ENCODE peak calls at places on chromosomes 16 and 17, in six cellular contexts. V is HCT116, Y is breast epithelium, J is GM12878, L is stomach, M is HepG2. H is an unnamed sample.

GRCh38 chr16:67411339-67411738 is 4.9 kb downstream of the ZDHHC1 start:
- DNase-seq in V (no peak), Y (no peak), J (no peak), L (no peak), M (peak), H (no peak)

GRCh38 chr16:24170407-24170806 is 85.7 kb upstream of the CACNG3 start:
- DNase-seq in V (no peak), Y (no peak), J (no peak), L (no peak), M (no peak), H (no peak)

GRCh38 chr17:17792143-17792550 is 44.6 kb downstream of the SREBF1 start:
- DNase-seq in V (no peak), Y (no peak), J (no peak), L (no peak), M (no peak), H (no peak)

GRCh38 chr17:81388091-81388611 is 7.1 kb upstream of the BAHCC1 start:
- DNase-seq in V (no peak), Y (no peak), J (no peak), L (no peak), M (no peak), H (no peak)

GRCh38 chr17:28227278-28228108 is 91.5 kb upstream of the TMEM97 start:
- DNase-seq in V (peak), Y (peak), J (no peak), L (peak), M (no peak), H (no peak)

GRCh38 chr17:77318491-77319210 is 177.9 kb downstream of the SEC14L1 start:
- DNase-seq in V (no peak), Y (no peak), J (no peak), L (peak), M (no peak), H (no peak)

GRCh38 chr16:65315004-65315398 is 193.1 kb upstream of the CDH11 start:
- DNase-seq in V (no peak), Y (peak), J (no peak), L (no peak), M (no peak), H (no peak)

GRCh38 chr17:82370471-82371332 is 863 bp upstream of the UTS2R start:
- DNase-seq in V (no peak), Y (no peak), J (no peak), L (no peak), M (no peak), H (no peak)

GRCh38 chr16:21100447-21100846 is 50.2 kb downstream of the DNAH3 start:
- DNase-seq in V (peak), Y (no peak), J (no peak), L (no peak), M (no peak), H (no peak)

GRCh38 chr17:35373984-35374765 is 754 bp upstream of the SLFN11 start:
- DNase-seq in V (no peak), Y (no peak), J (no peak), L (peak), M (no peak), H (no peak)

GRCh38 chr16:1163567-1164055 is 10.7 kb downstream of the CACNA1H start:
- DNase-seq in V (no peak), Y (no peak), J (no peak), L (no peak), M (no peak), H (no peak)

DNA sequence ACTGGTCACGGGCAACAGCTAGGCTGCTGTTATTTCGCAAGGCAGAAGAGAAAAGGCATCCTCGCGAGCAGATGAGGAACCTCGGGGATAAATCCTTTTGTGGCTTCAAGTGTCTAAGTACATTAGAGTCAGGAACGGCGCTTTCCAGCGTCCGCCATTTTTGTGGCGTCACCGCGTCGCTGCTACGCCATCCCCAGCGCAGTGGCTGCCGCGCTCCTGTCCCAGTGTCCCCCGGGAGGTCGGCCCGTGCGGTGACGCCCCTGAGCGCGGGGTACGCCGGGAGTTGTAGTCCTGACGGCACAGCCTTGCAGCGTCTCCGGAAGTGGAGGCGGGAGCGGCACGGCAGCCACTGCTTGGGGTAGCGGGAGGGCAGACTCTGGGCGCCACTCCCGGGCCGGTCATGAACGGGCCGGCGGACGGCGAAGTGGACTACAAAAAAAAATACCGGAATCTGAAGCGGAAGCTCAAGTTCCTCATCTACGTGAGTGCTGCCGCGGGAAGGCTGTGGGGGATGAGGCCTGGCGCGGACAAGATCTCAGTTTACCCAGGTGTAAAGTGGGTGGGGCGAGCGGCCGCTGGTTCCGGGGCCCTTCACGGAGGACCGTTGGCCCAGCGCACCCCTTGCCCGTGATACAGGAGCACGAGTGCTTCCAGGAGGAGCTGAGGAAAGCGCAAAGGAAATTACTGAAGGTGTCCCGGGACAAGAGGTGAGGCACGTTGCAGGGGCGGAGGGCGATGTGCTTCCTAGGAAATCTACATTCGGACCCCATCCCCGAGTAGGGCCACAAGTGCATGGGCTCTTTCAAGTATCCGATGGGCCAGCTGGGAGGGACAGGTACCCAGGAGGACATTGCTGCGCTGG is at the start of gene INO80E:
- DNase-seq in V (peak), Y (peak), J (peak), L (peak), M (peak), H (peak)
- TF ChIP-seq POLR2AphosphoS5 in V (no peak), Y (peak), J (peak), L (peak), M (peak), H (peak)

DNA sequence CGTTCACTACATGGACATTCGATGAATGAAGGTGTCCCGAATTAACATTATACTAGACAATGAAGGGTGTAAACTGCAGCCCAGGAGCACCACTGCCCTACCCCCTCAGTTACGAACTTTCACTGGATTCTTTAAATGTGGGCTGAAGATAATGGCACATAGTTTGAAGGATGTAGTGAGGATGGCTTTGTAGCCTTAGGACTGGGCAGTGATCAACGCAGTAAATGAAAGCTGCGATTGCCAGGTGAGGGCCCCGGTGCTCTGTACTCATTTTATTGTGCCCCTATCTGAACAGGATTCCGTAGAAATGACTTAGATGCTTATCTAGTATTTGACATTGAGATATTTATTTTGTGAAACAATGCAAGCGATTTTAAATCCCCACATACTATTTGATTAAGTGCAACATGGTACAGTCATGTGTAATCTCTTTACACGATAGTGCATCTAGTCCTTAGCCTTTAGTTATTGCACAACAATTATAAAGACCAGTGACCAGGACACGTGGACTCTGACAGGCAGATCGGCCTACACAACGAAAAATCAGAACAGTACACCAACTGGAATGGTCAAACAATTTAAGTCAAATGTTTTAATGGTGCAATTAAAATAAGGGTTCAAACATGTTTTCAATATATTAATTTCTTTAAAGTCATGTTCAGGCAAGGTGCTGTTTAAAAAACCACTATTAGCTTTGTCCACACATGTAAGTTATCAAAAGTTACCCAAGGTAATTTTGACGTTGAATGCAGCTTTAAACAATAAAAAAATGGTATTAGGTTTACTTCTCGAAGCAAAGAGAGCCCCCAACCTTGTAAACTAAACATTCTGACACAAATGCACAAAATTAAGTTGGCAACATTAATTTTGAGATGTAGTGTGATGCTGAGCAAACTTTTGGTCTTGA is 17.4 kb upstream of the ERN1 start:
- DNase-seq in V (no peak), Y (no peak), J (no peak), L (no peak), M (peak), H (no peak)
- TF ChIP-seq POLR2AphosphoS5 in V (peak), Y (no peak), J (peak), L (no peak), M (peak), H (no peak)

GRCh38 chr17:75650874-75651273 is 16.1 kb downstream of the RECQL5 start:
- DNase-seq in V (no peak), Y (no peak), J (no peak), L (no peak), M (no peak), H (no peak)
- TF ChIP-seq POLR2AphosphoS5 in V (no peak), Y (no peak), J (no peak), L (no peak), M (no peak), H (no peak)

GRCh38 chr16:88570691-88571092 is 489 bp downstream of the ZC3H18 start:
- DNase-seq in V (no peak), Y (no peak), J (no peak), L (no peak), M (no peak), H (no peak)
- TF ChIP-seq POLR2AphosphoS5 in V (peak), Y (no peak), J (no peak), L (no peak), M (no peak), H (no peak)

DNA sequence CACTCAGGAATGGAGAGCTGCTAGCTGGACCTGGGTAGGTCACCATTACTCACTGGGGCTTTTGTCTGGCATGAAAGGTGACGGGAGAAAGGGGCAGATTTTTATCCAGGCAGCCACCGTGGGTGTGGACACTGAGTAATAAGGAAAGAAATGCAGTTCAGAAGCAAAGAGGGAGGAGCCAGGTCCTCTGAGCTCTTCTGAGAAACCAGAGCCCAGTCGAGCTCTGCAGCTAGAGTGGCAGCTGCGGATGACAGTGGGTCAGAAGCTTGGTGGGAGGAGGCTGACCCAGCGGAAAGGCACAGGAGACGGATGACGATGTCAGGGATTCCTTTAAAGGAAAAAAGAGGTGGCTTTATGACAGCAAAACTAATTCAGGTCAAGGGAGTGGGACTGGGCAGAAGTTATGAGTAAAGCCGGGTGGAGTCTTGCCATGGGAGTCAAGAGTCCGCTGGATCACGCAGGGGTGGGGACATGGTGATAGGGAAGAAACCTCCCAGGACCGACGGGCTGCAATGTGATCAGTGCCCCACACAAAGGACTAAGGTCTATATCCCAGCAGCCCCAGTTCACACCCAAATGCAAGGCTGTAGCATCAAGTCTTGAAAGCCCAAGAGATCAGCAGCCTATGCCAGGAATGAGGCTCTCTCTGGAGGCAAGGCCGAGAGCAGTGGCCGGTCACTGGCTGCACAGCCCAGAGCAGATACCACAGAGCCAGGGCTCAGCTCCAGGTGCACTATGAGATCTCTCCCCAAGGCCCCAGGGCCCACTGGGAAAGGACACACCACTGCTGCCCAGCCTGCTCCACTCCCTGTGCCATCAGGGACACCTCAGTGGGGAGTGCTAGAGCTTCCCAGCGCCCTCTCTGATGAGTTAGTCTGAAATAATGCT is 6.3 kb upstream of the MNT start:
- DNase-seq in V (peak), Y (peak), J (no peak), L (peak), M (no peak), H (peak)
- TF ChIP-seq POLR2AphosphoS5 in V (peak), Y (peak), J (no peak), L (peak), M (no peak), H (peak)

DNA sequence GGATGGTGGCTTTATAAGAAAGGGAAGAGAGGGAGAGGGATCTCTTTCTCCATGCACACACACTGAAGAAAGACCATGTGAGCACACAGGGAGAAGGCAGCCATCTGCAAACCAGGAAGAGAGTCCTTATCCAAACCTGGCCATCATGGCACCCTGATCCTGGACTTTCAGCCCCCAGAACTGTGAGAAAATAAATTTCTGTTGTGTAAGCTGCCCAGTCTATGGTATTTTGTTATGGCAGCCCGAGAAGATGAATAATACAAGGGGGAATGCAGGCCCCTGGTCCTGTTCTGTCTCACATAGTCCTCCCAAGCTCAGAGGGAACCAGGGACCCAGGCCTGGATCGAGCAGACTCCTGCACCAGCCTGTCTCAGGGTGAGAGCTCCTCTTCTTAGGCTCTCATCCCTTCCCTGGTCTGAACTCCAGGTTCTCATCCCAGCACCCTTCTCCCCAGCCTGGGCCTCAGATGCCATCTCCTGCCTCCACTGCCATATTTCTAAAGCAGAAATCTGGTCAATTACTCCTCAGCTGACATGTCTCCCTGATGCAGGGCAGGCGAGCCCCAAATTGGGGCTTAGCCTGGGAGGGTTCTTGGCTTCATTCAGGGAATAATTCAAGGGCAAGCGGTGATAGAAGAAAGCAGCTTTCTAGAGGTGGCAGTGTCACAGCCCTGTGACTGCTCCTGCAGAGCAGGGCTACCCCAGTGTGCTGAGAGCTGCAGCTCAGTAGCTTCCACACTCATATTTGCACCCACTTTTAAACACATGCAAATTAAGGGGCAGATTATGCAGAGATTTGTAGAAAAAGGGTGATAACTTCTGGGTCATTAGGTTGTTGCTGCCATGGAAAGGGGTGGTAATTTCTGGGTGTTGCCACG is 28.8 kb downstream of the IGFBP4 start:
- DNase-seq in V (no peak), Y (no peak), J (no peak), L (no peak), M (no peak), H (no peak)
- TF ChIP-seq POLR2AphosphoS5 in V (no peak), Y (no peak), J (no peak), L (no peak), M (no peak), H (no peak)

H was measured in vagina.